ENCODE peak calls at places on chromosome 13, in seven cellular contexts. One of them, this sample, is unnamed.

GRCh38 chr13:41017744-41018582 is 1.2 kb downstream of the ELF1 start:
- DNase-seq in stimulated activated CD4-positive, alpha-beta T cell treated with anti-CD3 and anti-CD28 coated beads, Interleukin-4, amount 100 ng/mL, for 24 hours: no peak
- DNase-seq in H7: no peak
- DNase-seq in CD8-positive, alpha-beta memory T cell: no peak
- DNase-seq in breast epithelium: no peak
- DNase-seq in GM13976: no peak
- DNase-seq in T-helper 2 cell treated with Interferon-gamma antibody and Interleukin-4, amounts not matched to agents 5 μg/mL and 100 μg/mL, for 36 hours: no peak
- DNase-seq in this sample: no peak

GRCh38 chr13:85486663-85487062 is 312.6 kb downstream of the SLITRK6 start:
- DNase-seq in GM13976: no peak
- DNase-seq in T-helper 2 cell treated with Interferon-gamma antibody and Interleukin-4, amounts not matched to agents 5 μg/mL and 100 μg/mL, for 36 hours: no peak
- DNase-seq in H7: no peak
- DNase-seq in breast epithelium: no peak
- DNase-seq in stimulated activated CD4-positive, alpha-beta T cell treated with anti-CD3 and anti-CD28 coated beads, Interleukin-4, amount 100 ng/mL, for 24 hours: no peak
- DNase-seq in CD8-positive, alpha-beta memory T cell: no peak
- DNase-seq in this sample: no peak

GRCh38 chr13:84400711-84401110 is 518.4 kb upstream of the SLITRK1 start:
- DNase-seq in T-helper 2 cell treated with Interferon-gamma antibody and Interleukin-4, amounts not matched to agents 5 μg/mL and 100 μg/mL, for 36 hours: no peak
- DNase-seq in stimulated activated CD4-positive, alpha-beta T cell treated with anti-CD3 and anti-CD28 coated beads, Interleukin-4, amount 100 ng/mL, for 24 hours: no peak
- DNase-seq in breast epithelium: no peak
- DNase-seq in CD8-positive, alpha-beta memory T cell: no peak
- DNase-seq in H7: no peak
- DNase-seq in GM13976: no peak
- DNase-seq in this sample: no peak

GRCh38 chr13:98889419-98890079 is 88.3 kb downstream of the DOCK9 start:
- DNase-seq in GM13976: no peak
- DNase-seq in CD8-positive, alpha-beta memory T cell: no peak
- DNase-seq in stimulated activated CD4-positive, alpha-beta T cell treated with anti-CD3 and anti-CD28 coated beads, Interleukin-4, amount 100 ng/mL, for 24 hours: peak
- DNase-seq in H7: no peak
- DNase-seq in breast epithelium: no peak
- DNase-seq in T-helper 2 cell treated with Interferon-gamma antibody and Interleukin-4, amounts not matched to agents 5 μg/mL and 100 μg/mL, for 36 hours: no peak
- DNase-seq in this sample: no peak

GRCh38 chr13:29800687-29801086 is 49.7 kb downstream of the UBL3 start:
- DNase-seq in stimulated activated CD4-positive, alpha-beta T cell treated with anti-CD3 and anti-CD28 coated beads, Interleukin-4, amount 100 ng/mL, for 24 hours: no peak
- DNase-seq in CD8-positive, alpha-beta memory T cell: no peak
- DNase-seq in T-helper 2 cell treated with Interferon-gamma antibody and Interleukin-4, amounts not matched to agents 5 μg/mL and 100 μg/mL, for 36 hours: no peak
- DNase-seq in H7: no peak
- DNase-seq in breast epithelium: no peak
- DNase-seq in GM13976: no peak
- DNase-seq in this sample: no peak

GRCh38 chr13:41054212-41054877 is 7.0 kb upstream of the WBP4 start:
- DNase-seq in CD8-positive, alpha-beta memory T cell: peak
- DNase-seq in GM13976: no peak
- DNase-seq in stimulated activated CD4-positive, alpha-beta T cell treated with anti-CD3 and anti-CD28 coated beads, Interleukin-4, amount 100 ng/mL, for 24 hours: peak
- DNase-seq in breast epithelium: no peak
- DNase-seq in T-helper 2 cell treated with Interferon-gamma antibody and Interleukin-4, amounts not matched to agents 5 μg/mL and 100 μg/mL, for 36 hours: no peak
- DNase-seq in H7: no peak
- DNase-seq in this sample: peak

GRCh38 chr13:40562975-40563349 is 103.5 kb downstream of the FOXO1 start:
- DNase-seq in stimulated activated CD4-positive, alpha-beta T cell treated with anti-CD3 and anti-CD28 coated beads, Interleukin-4, amount 100 ng/mL, for 24 hours: no peak
- DNase-seq in T-helper 2 cell treated with Interferon-gamma antibody and Interleukin-4, amounts not matched to agents 5 μg/mL and 100 μg/mL, for 36 hours: no peak
- DNase-seq in H7: no peak
- DNase-seq in GM13976: no peak
- DNase-seq in CD8-positive, alpha-beta memory T cell: no peak
- DNase-seq in breast epithelium: no peak
- DNase-seq in this sample: no peak

GRCh38 chr13:27970382-27971235 is 1.5 kb upstream of the CDX2 start:
- DNase-seq in T-helper 2 cell treated with Interferon-gamma antibody and Interleukin-4, amounts not matched to agents 5 μg/mL and 100 μg/mL, for 36 hours: no peak
- DNase-seq in stimulated activated CD4-positive, alpha-beta T cell treated with anti-CD3 and anti-CD28 coated beads, Interleukin-4, amount 100 ng/mL, for 24 hours: no peak
- DNase-seq in CD8-positive, alpha-beta memory T cell: no peak
- DNase-seq in GM13976: peak
- DNase-seq in H7: peak
- DNase-seq in breast epithelium: no peak
- DNase-seq in this sample: no peak

GRCh38 chr13:63107163-63107935 is 1691.7 kb upstream of the PCDH20 start:
- DNase-seq in breast epithelium: no peak
- DNase-seq in CD8-positive, alpha-beta memory T cell: no peak
- DNase-seq in stimulated activated CD4-positive, alpha-beta T cell treated with anti-CD3 and anti-CD28 coated beads, Interleukin-4, amount 100 ng/mL, for 24 hours: no peak
- DNase-seq in T-helper 2 cell treated with Interferon-gamma antibody and Interleukin-4, amounts not matched to agents 5 μg/mL and 100 μg/mL, for 36 hours: no peak
- DNase-seq in GM13976: no peak
- DNase-seq in H7: no peak
- DNase-seq in this sample: no peak

GRCh38 chr13:112605531-112605990 is 17.6 kb upstream of the TUBGCP3 start:
- DNase-seq in CD8-positive, alpha-beta memory T cell: no peak
- DNase-seq in T-helper 2 cell treated with Interferon-gamma antibody and Interleukin-4, amounts not matched to agents 5 μg/mL and 100 μg/mL, for 36 hours: no peak
- DNase-seq in stimulated activated CD4-positive, alpha-beta T cell treated with anti-CD3 and anti-CD28 coated beads, Interleukin-4, amount 100 ng/mL, for 24 hours: no peak
- DNase-seq in GM13976: no peak
- DNase-seq in H7: no peak
- DNase-seq in breast epithelium: no peak
- DNase-seq in this sample: no peak

GRCh38 chr13:100512422-100512821 is 76.2 kb downstream of the GGACT start:
- DNase-seq in T-helper 2 cell treated with Interferon-gamma antibody and Interleukin-4, amounts not matched to agents 5 μg/mL and 100 μg/mL, for 36 hours: no peak
- DNase-seq in H7: no peak
- DNase-seq in GM13976: no peak
- DNase-seq in CD8-positive, alpha-beta memory T cell: no peak
- DNase-seq in breast epithelium: no peak
- DNase-seq in stimulated activated CD4-positive, alpha-beta T cell treated with anti-CD3 and anti-CD28 coated beads, Interleukin-4, amount 100 ng/mL, for 24 hours: no peak
- DNase-seq in this sample: no peak

GRCh38 chr13:27038323-27038722 is 133.3 kb downstream of the USP12 start:
- DNase-seq in GM13976: no peak
- DNase-seq in CD8-positive, alpha-beta memory T cell: no peak
- DNase-seq in stimulated activated CD4-positive, alpha-beta T cell treated with anti-CD3 and anti-CD28 coated beads, Interleukin-4, amount 100 ng/mL, for 24 hours: no peak
- DNase-seq in breast epithelium: no peak
- DNase-seq in H7: no peak
- DNase-seq in T-helper 2 cell treated with Interferon-gamma antibody and Interleukin-4, amounts not matched to agents 5 μg/mL and 100 μg/mL, for 36 hours: no peak
- DNase-seq in this sample: no peak

GRCh38 chr13:34207334-34207733 is 389.4 kb downstream of the RFC3 start:
- DNase-seq in GM13976: no peak
- DNase-seq in T-helper 2 cell treated with Interferon-gamma antibody and Interleukin-4, amounts not matched to agents 5 μg/mL and 100 μg/mL, for 36 hours: no peak
- DNase-seq in H7: no peak
- DNase-seq in CD8-positive, alpha-beta memory T cell: no peak
- DNase-seq in stimulated activated CD4-positive, alpha-beta T cell treated with anti-CD3 and anti-CD28 coated beads, Interleukin-4, amount 100 ng/mL, for 24 hours: no peak
- DNase-seq in breast epithelium: no peak
- DNase-seq in this sample: no peak

GRCh38 chr13:111877906-111878305 is 189.0 kb upstream of the SOX1 start:
- DNase-seq in T-helper 2 cell treated with Interferon-gamma antibody and Interleukin-4, amounts not matched to agents 5 μg/mL and 100 μg/mL, for 36 hours: no peak
- DNase-seq in GM13976: no peak
- DNase-seq in H7: no peak
- DNase-seq in breast epithelium: no peak
- DNase-seq in stimulated activated CD4-positive, alpha-beta T cell treated with anti-CD3 and anti-CD28 coated beads, Interleukin-4, amount 100 ng/mL, for 24 hours: no peak
- DNase-seq in CD8-positive, alpha-beta memory T cell: no peak
- DNase-seq in this sample: no peak

GRCh38 chr13:72004236-72004635 is 137.2 kb upstream of the DACH1 start:
- DNase-seq in CD8-positive, alpha-beta memory T cell: no peak
- DNase-seq in breast epithelium: no peak
- DNase-seq in stimulated activated CD4-positive, alpha-beta T cell treated with anti-CD3 and anti-CD28 coated beads, Interleukin-4, amount 100 ng/mL, for 24 hours: no peak
- DNase-seq in GM13976: no peak
- DNase-seq in T-helper 2 cell treated with Interferon-gamma antibody and Interleukin-4, amounts not matched to agents 5 μg/mL and 100 μg/mL, for 36 hours: no peak
- DNase-seq in H7: no peak
- DNase-seq in this sample: no peak

GRCh38 chr13:79197933-79198332 is 208.1 kb downstream of the RBM26 start:
- DNase-seq in GM13976: no peak
- DNase-seq in H7: peak
- DNase-seq in CD8-positive, alpha-beta memory T cell: no peak
- DNase-seq in breast epithelium: no peak
- DNase-seq in stimulated activated CD4-positive, alpha-beta T cell treated with anti-CD3 and anti-CD28 coated beads, Interleukin-4, amount 100 ng/mL, for 24 hours: no peak
- DNase-seq in T-helper 2 cell treated with Interferon-gamma antibody and Interleukin-4, amounts not matched to agents 5 μg/mL and 100 μg/mL, for 36 hours: no peak
- DNase-seq in this sample: no peak

GRCh38 chr13:25806304-25806974 is 245.4 kb downstream of the SHISA2 start:
- DNase-seq in breast epithelium: no peak
- DNase-seq in T-helper 2 cell treated with Interferon-gamma antibody and Interleukin-4, amounts not matched to agents 5 μg/mL and 100 μg/mL, for 36 hours: no peak
- DNase-seq in stimulated activated CD4-positive, alpha-beta T cell treated with anti-CD3 and anti-CD28 coated beads, Interleukin-4, amount 100 ng/mL, for 24 hours: no peak
- DNase-seq in GM13976: no peak
- DNase-seq in H7: no peak
- DNase-seq in CD8-positive, alpha-beta memory T cell: no peak
- DNase-seq in this sample: no peak

GRCh38 chr13:96967248-96967745 is 27.0 kb downstream of the OXGR1 start:
- DNase-seq in GM13976: no peak
- DNase-seq in T-helper 2 cell treated with Interferon-gamma antibody and Interleukin-4, amounts not matched to agents 5 μg/mL and 100 μg/mL, for 36 hours: no peak
- DNase-seq in stimulated activated CD4-positive, alpha-beta T cell treated with anti-CD3 and anti-CD28 coated beads, Interleukin-4, amount 100 ng/mL, for 24 hours: no peak
- DNase-seq in breast epithelium: no peak
- DNase-seq in CD8-positive, alpha-beta memory T cell: no peak
- DNase-seq in H7: peak
- DNase-seq in this sample: no peak